ENCODE peak calls at places on chromosomes 2 and 18, in six cellular contexts. W, B, T, U, K and Y are unnamed samples.

GRCh38 chr2:217527586-217528202 is 475.1 kb downstream of the TNS1 start:
- DNase-seq in B (no peak), W (no peak), U (no peak), K (no peak), T (no peak), Y (peak)

GRCh38 chr2:135819211-135819610 is 17.8 kb downstream of the LCT start:
- DNase-seq in U (peak), B (peak), T (no peak), K (no peak), W (peak), Y (peak)

GRCh38 chr2:46136481-46136880 is 160.7 kb upstream of the EPAS1 start:
- DNase-seq in W (no peak), K (no peak), U (peak), B (peak), T (no peak), Y (no peak)

GRCh38 chr2:168457177-168457905 is 1.3 kb downstream of the CERS6 start:
- DNase-seq in T (no peak), U (peak), B (no peak), W (no peak), K (no peak), Y (no peak)

GRCh38 chr2:52960891-52961290 is 806.7 kb upstream of the CHAC2 start:
- DNase-seq in T (no peak), U (no peak), W (no peak), K (no peak), B (no peak), Y (no peak)

GRCh38 chr2:168190590-168191336 is 56.6 kb downstream of the STK39 start:
- DNase-seq in U (no peak), K (peak), B (no peak), T (no peak), W (no peak), Y (no peak)

GRCh38 chr2:134999536-134999935 is 47.7 kb downstream of the MAP3K19 start:
- DNase-seq in U (no peak), W (no peak), T (peak), K (no peak), B (no peak), Y (peak)

GRCh38 chr18:11393486-11393885 is 215.9 kb upstream of the SLC35G4 start:
- DNase-seq in K (no peak), W (no peak), B (peak), U (no peak), T (no peak), Y (no peak)

GRCh38 chr2:239722760-239723448 is 302.2 kb downstream of the NDUFA10 start:
- DNase-seq in U (no peak), W (peak), K (no peak), B (no peak), T (no peak), Y (no peak)

DNA sequence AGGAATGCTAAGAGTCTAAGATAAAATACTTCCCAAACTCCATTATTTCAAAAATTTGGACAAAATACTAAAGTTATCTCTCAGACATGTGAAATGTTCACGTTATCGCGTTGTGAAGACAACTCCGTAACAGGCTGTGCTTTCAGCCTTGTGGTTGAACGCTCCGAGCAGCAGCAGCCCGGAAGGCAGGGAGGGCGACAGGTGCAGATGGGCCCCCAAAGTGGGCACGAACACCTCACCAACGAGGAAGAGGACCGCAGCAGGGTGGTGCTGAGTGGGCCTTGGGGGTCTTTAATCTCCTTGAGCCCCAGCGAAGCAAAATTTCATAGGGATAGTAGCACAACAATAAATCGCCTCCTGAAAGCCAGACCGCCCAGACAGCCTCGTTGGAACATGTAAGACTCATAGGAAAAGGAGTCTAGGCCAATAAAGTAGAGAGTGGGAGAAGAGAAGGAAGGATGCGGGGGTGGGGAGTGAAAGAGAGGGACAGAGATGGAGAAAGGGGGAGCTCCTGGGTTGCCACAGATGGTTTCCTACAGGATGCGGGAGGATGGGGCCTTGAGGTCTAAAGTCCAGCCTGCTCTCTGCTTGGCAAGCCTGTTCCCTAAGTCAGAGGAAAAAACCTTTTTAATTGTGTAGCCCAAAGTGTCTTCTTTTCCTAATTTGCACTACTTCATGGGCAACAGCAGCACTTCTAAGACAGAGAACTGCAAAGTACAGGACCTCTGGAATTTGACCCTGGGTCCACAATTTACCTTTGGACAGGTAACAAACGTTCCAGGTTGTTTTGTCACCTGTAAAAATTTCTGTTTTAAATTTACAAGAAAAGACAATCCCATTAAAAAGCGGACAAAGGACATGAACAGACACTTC is 1.3 kb upstream of the FAM110C start:
- DNase-seq in U (no peak), B (peak), K (no peak), T (no peak), W (no peak), Y (no peak)
- H3K18ac ChIP-seq in U (no peak), B (no peak), K (peak), T (no peak), W (peak), Y (no peak)

DNA sequence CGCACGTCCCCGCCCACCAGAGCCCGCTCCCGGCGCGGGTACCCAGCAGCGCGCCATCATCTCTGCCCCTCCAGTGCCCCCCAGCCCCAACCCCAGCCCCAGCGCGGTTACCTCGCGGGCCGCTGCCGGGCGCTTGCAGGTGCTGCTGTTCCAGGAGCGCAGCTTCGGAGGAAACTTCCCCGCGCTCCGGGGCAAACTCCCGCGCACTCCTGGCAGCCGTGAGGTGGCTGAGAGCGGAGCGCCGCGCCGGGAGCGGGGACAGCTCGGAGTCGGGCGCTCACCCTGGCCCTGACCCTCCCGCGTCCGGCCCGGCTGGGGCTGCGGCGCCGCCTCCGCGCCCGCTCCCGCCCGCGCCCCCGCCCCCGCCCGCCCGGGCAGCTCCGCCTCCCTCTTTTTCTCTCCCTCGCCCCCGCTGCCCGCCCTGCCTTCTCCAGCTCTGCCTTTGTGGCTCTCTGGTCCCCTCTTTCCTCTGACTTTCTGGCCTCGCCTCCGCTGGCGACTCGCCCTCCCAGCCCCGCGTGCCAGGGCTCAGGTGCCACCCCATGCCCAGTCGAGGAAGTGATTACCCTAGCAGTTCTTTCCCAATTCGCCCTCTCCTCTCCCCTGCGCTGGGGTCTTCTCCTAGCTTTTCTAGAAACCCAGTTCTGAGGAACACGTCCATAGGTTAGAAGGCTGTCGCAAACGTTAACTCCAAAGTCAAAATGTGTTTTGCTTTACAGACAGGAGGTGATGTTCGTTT is at the start of gene CHST9:
- DNase-seq in U (peak), T (no peak), W (peak), B (peak), K (peak), Y (no peak)
- H3K4me3 ChIP-seq in U (peak), T (no peak), W (peak), B (peak), K (peak), Y (no peak)

GRCh38 chr2:205692095-205692494 is 9.8 kb downstream of the NRP2 start:
- DNase-seq in U (no peak), W (peak), B (no peak), K (no peak), T (peak), Y (peak)
- H3K18ac ChIP-seq in U (no peak), W (no peak), B (peak), K (no peak), T (no peak), Y (peak)

GRCh38 chr2:36366491-36367120 is 11.0 kb downstream of the CRIM1 start:
- DNase-seq in K (no peak), W (no peak), T (peak), B (no peak), U (peak), Y (no peak)

GRCh38 chr2:36369711-36370110 is 14.1 kb downstream of the CRIM1 start:
- DNase-seq in T (no peak), K (no peak), B (no peak), W (no peak), U (peak), Y (no peak)

GRCh38 chr2:36368438-36368837 is 12.9 kb downstream of the CRIM1 start:
- DNase-seq in K (no peak), W (no peak), B (no peak), U (no peak), T (no peak), Y (no peak)

GRCh38 chr2:36369163-36369562 is 13.6 kb downstream of the CRIM1 start:
- DNase-seq in U (no peak), W (no peak), K (no peak), B (no peak), T (no peak), Y (no peak)

DNA sequence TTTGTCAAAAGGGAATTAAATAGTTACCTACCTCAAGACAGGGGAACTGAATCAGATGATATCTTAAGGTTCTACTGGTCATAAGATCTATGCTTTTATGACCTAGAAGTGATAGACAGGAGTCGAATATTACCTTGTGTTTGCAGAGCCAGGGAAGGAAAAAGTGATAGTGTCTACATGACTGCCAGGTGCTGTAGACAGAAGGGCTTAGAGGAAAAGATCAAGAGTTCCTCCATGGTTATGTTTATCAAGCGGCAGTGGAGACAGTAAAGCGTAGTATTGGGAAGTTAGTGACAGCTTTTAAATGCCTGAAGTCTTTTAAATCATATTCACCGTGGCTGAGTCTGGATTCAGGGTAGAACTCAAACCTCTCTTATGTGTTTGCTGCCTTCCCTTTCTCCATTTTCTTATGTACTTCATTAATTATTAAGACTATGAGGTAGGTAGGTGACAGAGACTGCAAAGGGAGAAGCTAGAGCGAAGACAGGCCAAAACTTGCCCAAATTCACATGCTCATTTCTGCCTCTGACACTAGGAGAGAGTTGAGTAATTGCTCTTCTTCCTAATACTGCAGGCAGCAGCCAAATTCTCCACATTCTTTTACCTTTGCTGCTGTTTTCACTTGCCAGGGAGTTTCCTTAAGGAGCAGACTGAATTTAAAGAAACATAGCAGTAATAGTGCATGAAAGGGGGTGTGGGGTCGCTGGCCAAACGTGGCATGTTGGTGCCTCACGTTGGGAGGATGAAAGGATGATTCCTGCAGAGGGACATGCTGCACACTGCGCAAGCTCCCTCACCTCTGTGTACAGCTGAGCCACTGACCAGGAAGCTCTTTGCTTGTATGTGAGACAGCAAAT is 12.1 kb downstream of the CRIM1 start:
- DNase-seq in U (peak), T (no peak), B (peak), W (no peak), K (no peak), Y (no peak)
- H3K4me3 ChIP-seq in U (no peak), T (no peak), B (no peak), W (peak), K (no peak), Y (no peak)

GRCh38 chr2:63614983-63615945 is 26.5 kb downstream of the MDH1 start:
- DNase-seq in T (peak), W (peak), K (no peak), U (peak), B (peak), Y (peak)
- H3K18ac ChIP-seq in T (peak), W (peak), K (no peak), U (peak), B (peak), Y (no peak)